ENCODE peak calls at places on chromosomes 4 and X, in four cellular contexts. C is sigmoid colon, N is HepG2, E is breast epithelium. D is an unnamed sample.

GRCh38 chr4:75003979-75004378 is 71.1 kb downstream of the PARM1 start:
- DNase-seq in C (no peak), N (no peak), E (no peak), D (no peak)

GRCh38 chrX:71618303-71618721 is at the start of gene CXCR3:
- DNase-seq in C (no peak), N (no peak), E (no peak), D (no peak)

GRCh38 chr4:6688879-6689505 is 4.7 kb upstream of the S100P start:
- DNase-seq in C (no peak), N (peak; percentile 91), E (peak; percentile 82), D (no peak)

GRCh38 chr4:114005569-114006442 is 26.4 kb upstream of the ARSJ start:
- DNase-seq in C (no peak), N (no peak), E (no peak), D (no peak)

GRCh38 chr4:15414601-15415091 is 13.2 kb upstream of the C1QTNF7 start:
- DNase-seq in C (no peak), N (no peak), E (no peak), D (no peak)

GRCh38 chr4:185998791-185999190 is 70.2 kb upstream of the TLR3 start:
- DNase-seq in C (no peak), N (no peak), E (no peak), D (no peak)

GRCh38 chr4:96602661-96603060 is 762.8 kb downstream of the PDHA2 start:
- DNase-seq in C (no peak), N (no peak), E (no peak), D (no peak)

GRCh38 chrX:115174548-115174947 is 14.7 kb upstream of the RBMXL3 start:
- DNase-seq in C (no peak), N (no peak), E (no peak), D (no peak)

GRCh38 chr4:68892861-68893260 is 58.7 kb downstream of the UGT2A3 start:
- DNase-seq in C (no peak), N (no peak), E (no peak), D (no peak)

GRCh38 chr4:47061435-47061834 is 30.1 kb downstream of the GABRB1 start:
- DNase-seq in C (no peak), N (no peak), E (no peak), D (no peak)

GRCh38 chrX:19799319-19800182 is 87.8 kb downstream of the SH3KBP1 start:
- DNase-seq in C (no peak), N (no peak), E (no peak), D (no peak)

GRCh38 chr4:126445596-126445995 is 1130.8 kb downstream of the FAT4 start:
- DNase-seq in C (no peak), N (no peak), E (no peak), D (no peak)

GRCh38 chrX:117977521-117977920 is 139.1 kb downstream of the KLHL13 start:
- DNase-seq in C (no peak), N (no peak), E (no peak), D (no peak)

GRCh38 chrX:1249101-1249887 is 19.3 kb upstream of the CSF2RA start:
- DNase-seq in C (peak; percentile 76), N (peak; percentile 13), E (no peak), D (no peak)

GRCh38 chr4:159071178-159071968 is 31.5 kb upstream of the RAPGEF2 start:
- DNase-seq in C (no peak), N (peak; percentile 74), E (no peak), D (no peak)

GRCh38 chrX:104195013-104195412 is 28.8 kb downstream of the FAM199X start:
- DNase-seq in C (no peak), N (no peak), E (no peak), D (no peak)

GRCh38 chrX:131068945-131069719 is 11.0 kb downstream of the ARHGAP36 start:
- DNase-seq in C (no peak), N (peak; percentile 10), E (no peak), D (no peak)

DNA sequence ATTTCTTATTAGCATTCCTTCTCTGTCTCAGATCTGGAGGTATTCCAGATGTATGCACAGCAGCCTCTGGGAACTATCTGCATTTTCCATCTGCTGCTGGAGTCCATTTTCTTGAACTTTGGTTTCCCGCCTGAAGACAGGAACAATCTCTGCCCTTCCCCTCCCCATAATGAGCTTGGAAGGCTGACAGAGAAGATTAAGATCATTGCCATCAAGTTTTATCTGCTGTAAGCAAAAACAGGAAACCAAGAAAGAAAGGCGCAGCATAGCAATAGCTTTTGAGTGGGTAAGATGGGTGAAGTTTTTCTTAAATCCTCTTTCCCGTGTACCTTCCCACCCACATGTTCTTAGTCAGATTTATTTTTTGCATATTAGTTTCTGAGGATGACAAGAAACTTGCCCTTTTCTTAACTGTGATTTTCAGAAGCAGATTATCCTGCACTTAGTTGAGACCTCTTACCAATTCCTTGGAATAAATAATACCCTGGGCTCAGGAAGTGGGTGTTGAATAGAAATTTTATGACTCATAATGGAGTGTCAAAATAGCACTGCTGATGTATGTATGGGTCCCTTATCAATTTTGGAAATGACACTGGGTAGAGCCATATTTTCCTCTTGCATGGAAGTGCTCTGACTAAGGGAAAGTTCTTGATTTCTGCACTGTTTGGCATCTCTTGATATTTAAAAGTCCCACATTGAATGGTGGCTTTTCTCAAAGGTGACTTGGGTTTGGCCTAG is 78.3 kb downstream of the CT47B1 start:
- DNase-seq in C (no peak), N (no peak), E (no peak), D (peak; percentile 42)
- H3K27ac ChIP-seq in C (no peak overlapping the region), N (no peak overlapping the region), E (no peak overlapping the region), D (peak overlapping the region; percentile 90)

DNA sequence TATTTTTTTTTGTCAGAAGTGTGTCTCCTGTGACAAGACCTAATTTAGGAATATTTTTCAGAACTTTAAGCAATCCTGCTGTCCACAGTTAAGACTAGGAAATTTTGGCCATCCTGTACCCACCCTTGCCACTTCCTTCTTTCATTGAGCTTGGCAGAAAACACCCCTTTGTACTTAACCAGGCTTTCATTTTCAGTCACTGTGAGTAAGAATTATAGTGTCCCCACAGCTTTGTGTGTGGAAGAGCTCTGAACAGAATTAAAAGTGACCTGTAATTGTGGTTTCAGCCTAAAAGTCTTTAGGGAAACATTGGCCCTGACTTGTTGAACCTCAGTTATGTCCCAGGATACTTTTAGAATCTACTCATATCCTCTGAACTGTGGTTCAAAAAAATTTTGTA is 153.7 kb upstream of the BMP3 start:
- DNase-seq in C (no peak), N (no peak), E (no peak), D (no peak)
- H3K9me3 ChIP-seq in C (no peaks in the 10 kb centered on the region), N (no peaks in the 10 kb centered on the region), E (no peaks in the 10 kb centered on the region), D (no peaks in the 10 kb centered on the region)

GRCh38 chr4:184199780-184200179 is 17.9 kb downstream of the ENPP6 start:
- DNase-seq in C (no peak), N (no peak), E (no peak), D (no peak)
- TF ChIP-seq POLR2AphosphoS5 in C (no peak), N (no peak), E (no peak), D (no peak)

DNA sequence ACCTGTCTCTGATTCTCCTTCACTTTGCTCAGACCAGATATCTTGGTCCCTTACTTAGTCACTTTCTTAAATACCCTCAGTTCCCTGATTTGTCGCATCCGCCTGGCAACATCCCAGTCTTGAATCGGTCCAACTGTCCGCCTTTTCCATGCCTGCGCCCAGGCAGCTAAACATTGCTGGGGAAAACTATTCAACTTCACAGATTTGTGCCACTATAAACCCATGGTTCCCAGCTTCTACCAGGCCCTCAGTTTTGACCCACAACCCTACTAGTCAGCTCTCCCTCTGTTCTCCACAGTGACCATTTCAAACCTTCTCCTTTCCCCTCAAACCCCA is 451 bp upstream of the FGD1 start:
- DNase-seq in C (no peak), N (no peak), E (no peak), D (no peak)
- H3K27ac ChIP-seq in C (peak overlapping the region; percentile 78), N (no peak overlapping the region), E (peak overlapping the region; percentile 73), D (no peak overlapping the region)

GRCh38 chrX:154486396-154487207 is at the start of gene UBL4A:
- DNase-seq in C (peak; percentile 82), N (no peak), E (peak; percentile 57), D (no peak)

GRCh38 chrX:154487518-154488290 is 1.3 kb upstream of the UBL4A start:
- DNase-seq in C (peak; percentile 62), N (no peak), E (no peak), D (no peak)

GRCh38 chrX:154485150-154486051 is 1.0 kb downstream of the UBL4A start:
- DNase-seq in C (peak; percentile 71), N (no peak), E (no peak), D (no peak)

GRCh38 chrX:154484255-154485149 is 1.9 kb downstream of the UBL4A start:
- DNase-seq in C (peak; percentile 62), N (no peak), E (no peak), D (no peak)

DNA sequence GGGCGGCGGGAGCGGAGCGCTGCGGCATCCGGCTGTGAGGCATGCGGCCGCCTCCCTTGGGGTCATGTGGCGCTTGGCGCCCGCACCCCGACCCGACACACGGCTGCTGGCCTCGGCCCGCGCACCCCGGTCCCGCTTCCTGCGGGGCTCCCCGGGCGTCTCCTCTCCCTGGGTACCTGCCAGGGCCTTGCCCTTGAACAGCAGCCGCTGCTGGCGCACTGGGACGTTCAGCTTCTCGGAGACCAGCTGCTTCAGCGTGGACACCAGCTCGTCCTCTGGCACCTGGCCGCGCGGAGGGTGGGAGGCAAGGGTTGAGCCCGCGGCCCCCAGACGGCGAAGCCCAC is 391 bp downstream of the UBL4A start:
- DNase-seq in C (peak; percentile 74), N (no peak), E (no peak), D (no peak)
- H3K9me3 ChIP-seq in C (no peaks in the 10 kb centered on the region), N (no peaks in the 10 kb centered on the region), E (no peaks in the 10 kb centered on the region), D (no peaks in the 10 kb centered on the region)

DNA sequence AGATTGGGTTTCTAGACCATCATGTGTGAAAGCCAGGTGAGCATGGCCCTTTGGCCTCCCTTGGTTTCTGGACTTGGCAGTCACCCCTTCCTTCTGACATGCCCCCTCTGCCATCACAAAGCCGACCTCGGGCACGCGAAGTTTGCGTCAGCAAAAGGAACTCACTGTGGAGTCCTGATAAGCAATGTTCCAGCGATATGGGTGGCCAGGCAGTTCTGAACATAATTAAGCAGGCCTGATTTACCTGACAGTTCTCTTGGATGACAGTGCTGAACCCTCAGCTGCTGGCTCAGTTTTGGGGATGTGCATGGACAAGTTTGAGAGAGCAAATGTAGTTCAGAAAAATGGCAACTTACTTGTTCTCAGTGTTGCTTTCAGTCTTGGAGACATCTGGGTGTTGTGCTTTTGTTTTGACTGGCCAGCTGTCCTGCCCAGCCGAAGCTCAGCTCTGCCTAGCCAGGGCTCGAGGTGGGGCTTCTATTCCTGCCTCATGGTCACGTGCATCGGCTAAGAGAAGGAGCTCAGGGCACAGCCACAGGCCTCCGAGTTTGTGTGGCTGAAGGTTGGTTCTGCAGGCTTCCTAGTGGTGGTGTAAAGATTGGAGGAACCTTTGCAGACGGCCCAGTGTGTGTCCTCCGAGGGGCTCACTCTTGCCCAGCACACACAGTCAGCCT is 78.3 kb downstream of the CLDN34 start:
- DNase-seq in C (no peak), N (no peak), E (no peak), D (no peak)
- TF ChIP-seq POLR2AphosphoS5 in C (no peak), N (no peak), E (no peak), D (no peak)

GRCh38 chr4:4854649-4855292 is 4.7 kb upstream of the MSX1 start:
- DNase-seq in C (peak; percentile 50), N (no peak), E (peak; percentile 34), D (no peak)
- H3K27ac ChIP-seq in C (no peak overlapping the region), N (no peak overlapping the region), E (no peak overlapping the region), D (no peak overlapping the region)

DNA sequence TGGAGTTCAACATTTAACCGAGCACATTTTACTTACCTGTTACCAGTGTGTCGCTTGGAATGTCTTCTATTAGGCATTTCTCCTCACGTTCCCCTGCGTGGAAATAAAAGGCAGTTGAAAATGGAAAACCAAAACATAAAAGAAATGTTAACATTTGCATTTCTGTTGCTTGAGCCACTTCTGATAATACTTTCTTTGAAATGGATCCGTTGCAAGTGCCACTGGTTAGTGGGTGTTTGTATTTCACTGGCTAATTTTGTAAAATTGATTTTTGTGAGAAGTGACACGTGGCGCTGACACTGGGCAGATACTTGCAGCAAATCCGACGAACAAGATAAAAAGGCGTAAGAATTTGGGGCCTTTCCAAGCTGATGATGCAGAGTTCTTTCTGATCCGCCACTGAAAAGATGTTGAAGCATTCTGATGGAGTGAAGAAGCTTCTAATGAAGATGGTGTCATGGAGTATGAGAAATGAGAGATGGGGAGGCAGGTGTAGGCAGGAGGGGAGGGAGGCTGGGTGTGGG is 18.8 kb downstream of the SPON2 start:
- DNase-seq in C (no peak), N (no peak), E (no peak), D (no peak)
- H3K9me3 ChIP-seq in C (no peaks in the 10 kb centered on the region), N (no peaks in the 10 kb centered on the region), E (peaks cover 12% of the 10 kb centered on the region), D (peaks cover 6% of the 10 kb centered on the region)